ENCODE peak calls at places on chromosomes 16 and 17, in seven cellular contexts. J is mesothelial cell of epicardium, L is natural killer cell, S is type B pancreatic cell, G is left ventricle myocardium inferior, Y is astrocyte of the cerebellum, A is tibial artery. O is an unnamed sample.

GRCh38 chr17:43823350-43824084 is 9.4 kb downstream of the MPP3 start:
- DNase-seq in J (no peak), L (no peak), S (no peak), G (peak), Y (no peak), A (no peak), O (no peak)

GRCh38 chr17:21283482-21284318 is 811 bp upstream of the MAP2K3 start:
- DNase-seq in J (no peak), L (no peak), S (no peak), G (no peak), Y (no peak), A (peak), O (peak)

GRCh38 chr16:49355923-49356665 is 17.5 kb upstream of the C16orf78 start:
- DNase-seq in J (no peak), L (no peak), S (no peak), G (no peak), Y (no peak), A (peak), O (no peak)

GRCh38 chr17:38996660-38997337 is 29.6 kb upstream of the FBXO47 start:
- DNase-seq in J (no peak), L (no peak), S (no peak), G (no peak), Y (no peak), A (no peak), O (no peak)

GRCh38 chr16:72291121-72291520 is 119.2 kb upstream of the PMFBP1 start:
- DNase-seq in J (no peak), L (no peak), S (no peak), G (no peak), Y (peak), A (no peak), O (no peak)

GRCh38 chr16:9364721-9365693 is 273.6 kb downstream of the HAPSTR1 start:
- DNase-seq in J (no peak), L (no peak), S (no peak), G (peak), Y (no peak), A (peak), O (no peak)

GRCh38 chr17:1873418-1873817 is 43.6 kb downstream of the RPA1 start:
- DNase-seq in J (no peak), L (no peak), S (no peak), G (no peak), Y (no peak), A (no peak), O (no peak)

GRCh38 chr16:84013787-84014569 is 28.6 kb downstream of the SLC38A8 start:
- DNase-seq in J (peak), L (peak), S (peak), G (no peak), Y (no peak), A (no peak), O (peak)

GRCh38 chr16:55062446-55062845 is 131.8 kb downstream of the IRX5 start:
- DNase-seq in J (no peak), L (no peak), S (no peak), G (no peak), Y (no peak), A (no peak), O (no peak)

GRCh38 chr17:73546770-73547345 is 97.4 kb downstream of the SDK2 start:
- DNase-seq in J (no peak), L (no peak), S (no peak), G (no peak), Y (no peak), A (peak), O (peak)

GRCh38 chr16:88785106-88785924 is at the start of gene PIEZO1:
- DNase-seq in J (peak), L (peak), S (no peak), G (peak), Y (no peak), A (peak), O (peak)

GRCh38 chr17:67076290-67076689 is 31.9 kb downstream of the CACNG1 start:
- DNase-seq in J (no peak), L (no peak), S (no peak), G (no peak), Y (no peak), A (no peak), O (no peak)

GRCh38 chr17:14318906-14319205 is 18.0 kb downstream of the HS3ST3B1 start:
- DNase-seq in J (no peak), L (no peak), S (no peak), G (no peak), Y (no peak), A (no peak), O (no peak)

GRCh38 chr17:43619696-43620095 is 42.0 kb downstream of the MEOX1 start:
- DNase-seq in J (no peak), L (no peak), S (no peak), G (no peak), Y (no peak), A (no peak), O (no peak)

GRCh38 chr16:144797-145252 is 6.4 kb upstream of the NPRL3 start:
- DNase-seq in J (no peak), L (no peak), S (no peak), G (no peak), Y (no peak), A (no peak), O (no peak)

GRCh38 chr16:82658796-82659195 is 32.0 kb downstream of the CDH13 start:
- DNase-seq in J (no peak), L (no peak), S (no peak), G (no peak), Y (no peak), A (no peak), O (no peak)

GRCh38 chr17:78391843-78392242 is 13.4 kb downstream of the PGS1 start:
- DNase-seq in J (no peak), L (no peak), S (no peak), G (no peak), Y (no peak), A (no peak), O (no peak)

GRCh38 chr17:39700148-39700987 is 504 bp downstream of the ERBB2 start:
- DNase-seq in J (no peak), L (no peak), S (peak), G (no peak), Y (no peak), A (no peak), O (no peak)

GRCh38 chr17:77707546-77707945 is 251.0 kb upstream of the TNRC6C start:
- DNase-seq in J (no peak), L (no peak), S (peak), G (no peak), Y (no peak), A (no peak), O (no peak)

GRCh38 chr17:75753514-75754377 is 11.2 kb downstream of the GALK1 start:
- DNase-seq in J (peak), L (peak), S (no peak), G (peak), Y (no peak), A (no peak), O (peak)

GRCh38 chr16:29663020-29663828 is at the start of gene SPN:
- DNase-seq in J (no peak), L (no peak), S (no peak), G (no peak), Y (no peak), A (no peak), O (no peak)

GRCh38 chr17:46968896-46969295 is 10.2 kb downstream of the RPRML start:
- DNase-seq in J (no peak), L (no peak), S (no peak), G (no peak), Y (no peak), A (no peak), O (no peak)

GRCh38 chr17:57987582-57988300 is at the start of gene VEZF1:
- DNase-seq in J (peak), L (peak), S (peak), G (peak), Y (no peak), A (peak), O (peak)

GRCh38 chr16:14284930-14285541 is 213.9 kb downstream of the MRTFB start:
- DNase-seq in J (no peak), L (no peak), S (no peak), G (peak), Y (peak), A (peak), O (no peak)

GRCh38 chr17:1498869-1499268 is 6.4 kb upstream of the MYO1C start:
- DNase-seq in J (no peak), L (no peak), S (no peak), G (no peak), Y (peak), A (no peak), O (no peak)

GRCh38 chr17:10743316-10744009 is 13.6 kb upstream of the TMEM220 start:
- DNase-seq in J (no peak), L (no peak), S (no peak), G (no peak), Y (peak), A (no peak), O (no peak)

DNA sequence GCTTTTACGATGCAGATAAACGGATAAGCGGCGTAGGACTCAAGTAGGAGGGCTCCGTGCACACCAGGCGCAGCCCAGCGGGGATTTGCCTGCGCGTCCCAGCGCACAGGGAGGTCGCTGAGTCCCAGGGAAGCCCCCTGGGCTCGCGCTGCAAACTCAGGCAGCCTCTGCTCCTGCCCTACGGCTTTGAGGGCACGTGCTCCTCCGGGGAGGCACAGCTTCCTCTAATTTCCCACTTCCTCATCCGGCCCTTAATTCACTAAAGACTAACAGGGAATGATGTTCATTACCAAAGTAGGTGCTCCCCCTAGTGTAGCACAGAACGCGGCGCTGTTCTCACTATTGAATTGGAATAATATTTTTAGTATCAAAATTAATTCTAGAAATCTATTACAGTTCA is 825.4 kb downstream of the KCNJ18 start:
- DNase-seq in J (no peak), L (no peak), S (no peak), G (no peak), Y (no peak), A (no peak), O (no peak)
- TF ChIP-seq CTCF in J (no peak), L (no peak), S (no peak), G (no peak), Y (no peak), A (no peak), O (no peak)

DNA sequence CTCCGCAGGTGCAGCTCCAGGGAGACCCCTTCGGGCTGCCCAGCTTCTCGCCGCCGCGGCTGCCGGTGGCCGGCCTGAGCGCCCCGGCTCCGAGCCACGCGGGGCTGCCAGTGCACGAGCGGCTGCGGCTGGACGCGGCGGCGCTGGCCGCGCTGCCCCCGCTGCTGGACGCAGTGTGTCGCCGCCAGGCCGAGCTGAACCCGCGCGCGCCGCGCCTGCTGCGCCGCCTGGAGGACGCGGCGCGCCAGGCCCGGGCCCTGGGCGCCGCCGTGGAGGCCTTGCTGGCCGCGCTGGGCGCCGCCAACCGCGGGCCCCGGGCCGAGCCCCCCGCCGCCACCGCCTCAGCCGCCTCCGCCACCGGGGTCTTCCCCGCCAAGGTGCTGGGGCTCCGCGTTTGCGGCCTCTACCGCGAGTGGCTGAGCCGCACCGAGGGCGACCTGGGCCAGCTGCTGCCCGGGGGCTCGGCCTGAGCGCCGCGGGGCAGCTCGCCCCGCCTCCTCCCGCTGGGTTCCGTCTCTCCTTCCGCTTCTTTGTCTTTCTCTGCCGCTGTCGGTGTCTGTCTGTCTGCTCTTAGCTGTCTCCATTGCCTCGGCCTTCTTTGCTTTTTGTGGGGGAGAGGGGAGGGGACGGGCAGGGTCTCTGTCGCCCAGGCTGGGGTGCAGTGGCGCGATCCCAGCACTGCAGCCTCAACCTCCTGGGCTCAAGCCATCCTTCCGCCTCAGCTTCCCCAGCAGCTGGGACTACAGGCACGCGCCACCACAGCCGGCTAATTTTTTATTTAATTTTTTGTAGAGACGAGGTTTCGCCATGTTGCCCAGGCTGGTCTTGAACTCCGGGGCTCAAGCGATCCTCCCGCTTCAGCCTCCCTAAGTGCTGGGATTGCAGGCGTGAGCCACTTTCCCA is 5.9 kb downstream of the CTF1 start:
- DNase-seq in J (peak), L (peak), S (peak), G (peak), Y (no peak), A (peak), O (peak)
- TF ChIP-seq CTCF in J (no peak), L (no peak), S (peak), G (peak), Y (no peak), A (no peak), O (peak)

GRCh38 chr17:72345083-72345482 is 224.3 kb downstream of the SOX9 start:
- DNase-seq in J (no peak), L (no peak), S (no peak), G (no peak), Y (no peak), A (no peak), O (no peak)

GRCh38 chr17:72343911-72344310 is 223.1 kb downstream of the SOX9 start:
- DNase-seq in J (no peak), L (no peak), S (no peak), G (no peak), Y (no peak), A (no peak), O (no peak)

GRCh38 chr17:72345536-72345935 is 224.7 kb downstream of the SOX9 start:
- DNase-seq in J (no peak), L (no peak), S (no peak), G (no peak), Y (no peak), A (no peak), O (no peak)

GRCh38 chr17:72344613-72345012 is 223.8 kb downstream of the SOX9 start:
- DNase-seq in J (no peak), L (no peak), S (no peak), G (no peak), Y (no peak), A (no peak), O (no peak)

DNA sequence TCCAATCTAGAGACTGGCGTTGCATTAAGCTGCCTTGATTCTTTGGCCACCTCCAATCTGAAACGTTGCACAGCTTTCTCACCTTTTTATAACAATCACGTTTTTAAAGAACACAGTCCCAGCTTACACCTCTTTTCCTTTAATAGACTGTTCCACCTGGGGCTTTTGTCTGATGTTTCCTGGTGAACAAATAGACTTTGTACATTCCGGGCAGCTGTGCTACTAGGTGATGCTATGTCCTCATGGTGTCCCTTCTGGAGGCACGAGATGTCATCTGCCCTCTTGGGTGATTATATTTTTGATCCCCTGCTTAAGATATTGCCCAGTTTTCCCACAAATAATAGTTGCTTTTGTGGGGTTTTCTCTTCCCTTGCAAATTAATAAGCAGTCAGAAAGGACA is 225.5 kb downstream of the SOX9 start:
- DNase-seq in J (no peak), L (no peak), S (no peak), G (no peak), Y (no peak), A (no peak), O (no peak)
- TF ChIP-seq CTCF in J (no peak), L (no peak), S (no peak), G (no peak), Y (no peak), A (no peak), O (no peak)

GRCh38 chr16:65919116-65919515 is 447.4 kb upstream of the CDH5 start:
- DNase-seq in J (no peak), L (no peak), S (no peak), G (no peak), Y (no peak), A (no peak), O (no peak)

GRCh38 chr16:65919977-65920376 is 446.5 kb upstream of the CDH5 start:
- DNase-seq in J (no peak), L (no peak), S (no peak), G (no peak), Y (no peak), A (no peak), O (no peak)

GRCh38 chr16:65922923-65923322 is 443.6 kb upstream of the CDH5 start:
- DNase-seq in J (no peak), L (no peak), S (no peak), G (no peak), Y (no peak), A (no peak), O (no peak)

GRCh38 chr16:65917466-65917865 is 449.0 kb upstream of the CDH5 start:
- DNase-seq in J (no peak), L (no peak), S (no peak), G (no peak), Y (no peak), A (no peak), O (no peak)

DNA sequence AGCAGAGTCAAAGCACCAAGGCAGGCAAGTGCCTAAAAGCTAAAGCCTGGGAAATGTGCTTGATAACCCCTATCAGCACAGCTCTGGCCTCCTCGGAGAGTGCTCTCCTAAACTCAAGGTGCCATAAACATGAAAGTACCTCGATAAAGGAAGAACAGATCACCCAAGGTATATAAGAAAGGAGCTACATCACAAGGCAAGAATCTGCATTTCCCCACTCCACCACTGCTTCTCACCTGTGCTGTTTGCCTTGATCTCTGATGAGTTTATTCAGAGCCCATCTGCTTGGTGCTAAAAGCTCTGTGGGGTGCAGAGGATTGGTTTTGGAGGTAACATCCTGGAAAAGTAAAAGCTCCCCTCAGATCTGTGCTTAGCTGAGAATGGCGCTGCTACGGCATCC is 449.5 kb upstream of the CDH5 start:
- DNase-seq in J (no peak), L (no peak), S (no peak), G (no peak), Y (no peak), A (no peak), O (no peak)
- TF ChIP-seq CTCF in J (no peak), L (no peak), S (no peak), G (no peak), Y (no peak), A (no peak), O (no peak)

GRCh38 chr16:13118091-13118490 is 216.7 kb downstream of the SHISA9 start:
- DNase-seq in J (no peak), L (no peak), S (no peak), G (no peak), Y (no peak), A (no peak), O (no peak)
- TF ChIP-seq CTCF in J (no peak), L (no peak), S (no peak), G (no peak), Y (no peak), A (no peak), O (no peak)

GRCh38 chr16:68022728-68023537 is at the start of the genes DDX28 and DUS2:
- DNase-seq in J (peak), L (peak), S (peak), G (peak), Y (peak), A (peak), O (peak)
- TF ChIP-seq CTCF in J (no peak), L (no peak), S (no peak), G (peak), Y (no peak), A (no peak), O (no peak)

GRCh38 chr17:19260958-19261357 is 23.8 kb downstream of the EPN2 start:
- DNase-seq in J (no peak), L (no peak), S (no peak), G (no peak), Y (no peak), A (no peak), O (no peak)
- TF ChIP-seq CTCF in J (no peak), L (no peak), S (peak), G (peak), Y (peak), A (no peak), O (peak)

DNA sequence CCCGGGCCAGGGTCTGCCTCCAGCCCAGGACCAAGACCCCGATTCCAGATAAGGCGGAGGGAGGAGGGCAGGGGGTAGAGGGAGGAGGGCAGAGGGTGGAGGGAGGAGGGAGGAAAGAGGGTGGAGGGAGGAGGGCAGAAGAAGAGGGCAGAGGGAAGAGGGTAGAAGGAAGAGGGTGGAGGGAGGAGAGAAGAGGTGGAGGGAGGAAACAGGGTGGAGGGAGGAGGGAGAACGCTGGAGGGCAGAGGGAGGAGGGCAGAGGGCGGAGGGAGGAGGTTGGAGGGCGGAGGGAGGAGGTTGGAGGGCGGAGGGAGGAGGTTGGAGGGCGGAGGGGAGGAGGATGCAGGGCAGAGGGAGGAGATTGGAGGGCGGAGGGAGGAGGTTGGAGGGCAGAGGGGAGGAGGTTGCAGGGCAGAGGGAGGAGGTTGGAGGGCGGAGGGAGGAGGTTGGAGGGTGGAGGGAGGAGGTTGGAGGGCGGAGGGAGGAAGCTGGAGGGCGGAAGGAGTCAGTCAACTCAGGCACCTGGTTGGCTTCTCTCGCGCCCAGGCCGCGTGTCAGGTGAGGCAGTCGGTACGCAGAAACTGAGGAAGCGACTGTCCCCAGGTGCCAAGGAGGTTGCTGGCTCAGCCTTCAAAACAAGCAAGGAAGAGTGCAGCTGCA is 65.2 kb downstream of the KLHDC4 start:
- DNase-seq in J (no peak), L (no peak), S (no peak), G (no peak), Y (no peak), A (no peak), O (no peak)
- TF ChIP-seq CTCF in J (no peak), L (no peak), S (no peak), G (no peak), Y (no peak), A (no peak), O (no peak)